ENCODE peak calls at places on chromosomes 2 and 18, in eight cellular contexts. H is stimulated activated CD8-positive, alpha-beta memory T cell treated with anti-CD3 and anti-CD28 coated beads, Interleukin-2, amount 100 ng/mL, for 48 hours; P is NCI-H1417 treated with DMSO at 0.1 percent for 48 hours; T is foreskin fibroblast; L is astrocyte of the hippocampus; G is colonic mucosa; M is lower lobe of right lung; N is fibroblast of the conjunctiva. Z is an unnamed sample.

GRCh38 chr2:219325136-219325535 is 7.4 kb downstream of the RESP18 start:
- DNase-seq in G (no peak), H (no peak), M (no peak), P (no peak), T (no peak), L (no peak), N (no peak), Z (no peak)

GRCh38 chr2:219327719-219328118 is 4.8 kb downstream of the RESP18 start:
- DNase-seq in G (no peak), N (no peak), L (no peak), P (peak; percentile 45), M (no peak), T (no peak), H (no peak), Z (no peak)

GRCh38 chr2:237571551-237571950 is 5.2 kb downstream of the PRLH start:
- DNase-seq in L (no peak), H (no peak), P (no peak), M (no peak), G (no peak), T (no peak), N (no peak), Z (no peak)

GRCh38 chr2:163281717-163282116 is 443.1 kb upstream of the KCNH7 start:
- DNase-seq in N (no peak), T (no peak), G (no peak), H (no peak), L (no peak), M (no peak), P (no peak), Z (no peak)

GRCh38 chr2:157876771-157877108 is 610 bp upstream of the ACVR1 start:
- DNase-seq in M (no peak), P (no peak), T (no peak), G (no peak), L (no peak), N (no peak), H (no peak), Z (no peak)

GRCh38 chr2:156319811-156320490 is 12.6 kb downstream of the NR4A2 start:
- DNase-seq in L (no peak), M (peak; percentile 75), T (peak; percentile 55), N (no peak), H (no peak), P (no peak), G (peak; percentile 65), Z (peak; percentile 80)

GRCh38 chr2:42238644-42239288 is 69.6 kb downstream of the EML4 start:
- DNase-seq in L (peak; percentile 15), N (no peak), T (peak; percentile 32), M (peak; percentile 58), H (peak; percentile 1), G (peak; percentile 68), P (no peak), Z (no peak)

GRCh38 chr2:207161724-207162123 is 4.0 kb downstream of the KLF7 start:
- DNase-seq in P (no peak), M (no peak), H (no peak), T (peak; percentile 77), N (no peak), L (no peak), G (no peak), Z (no peak)

GRCh38 chr2:83565231-83566025 is 893.7 kb downstream of the SUCLG1 start:
- DNase-seq in G (no peak), T (peak; percentile 39), L (no peak), M (no peak), H (no peak), P (no peak), N (no peak), Z (no peak)

GRCh38 chr18:59822612-59823275 is 77.1 kb upstream of the PMAIP1 start:
- DNase-seq in H (no peak), N (no peak), P (no peak), L (no peak), M (no peak), T (peak; percentile 55), G (no peak), Z (no peak)

GRCh38 chr2:222899413-222900181 is 38.8 kb downstream of the ACSL3 start:
- DNase-seq in N (no peak), T (no peak), P (no peak), M (no peak), L (no peak), H (no peak), G (no peak), Z (no peak)

GRCh38 chr2:88751770-88752169 is 60.3 kb downstream of the RPIA start:
- DNase-seq in G (no peak), T (no peak), M (no peak), H (no peak), P (no peak), L (no peak), N (no peak), Z (no peak)

GRCh38 chr2:96408631-96409542 is 73.3 kb downstream of the NCAPH start:
- DNase-seq in L (peak; percentile 86), H (no peak), M (no peak), G (no peak), P (no peak), T (no peak), N (no peak), Z (no peak)

GRCh38 chr2:155733091-155733870 is 599.2 kb downstream of the NR4A2 start:
- DNase-seq in H (no peak), T (no peak), P (no peak), N (no peak), M (no peak), G (no peak), L (no peak), Z (no peak)

GRCh38 chr2:222269132-222269531 is 29.7 kb downstream of the PAX3 start:
- DNase-seq in P (no peak), N (no peak), T (no peak), M (no peak), G (no peak), L (no peak), H (no peak), Z (no peak)

GRCh38 chr2:235803028-235803427 is 309.2 kb downstream of the AGAP1 start:
- DNase-seq in L (no peak), G (no peak), N (no peak), M (no peak), T (peak; percentile 18), P (no peak), H (no peak), Z (no peak)

GRCh38 chr2:96088340-96089335 is 27.7 kb downstream of the ADRA2B start:
- DNase-seq in G (peak; percentile 5), N (no peak), M (peak; percentile 34), P (no peak), H (no peak), T (no peak), L (no peak), Z (no peak)

GRCh38 chr2:3198119-3198518 is 179.5 kb downstream of the EIPR1 start:
- DNase-seq in M (no peak), H (no peak), T (no peak), L (no peak), N (no peak), P (no peak), G (no peak), Z (no peak)

GRCh38 chr18:74040459-74041332 is 106.9 kb downstream of the FBXO15 start:
- DNase-seq in P (no peak), N (no peak), T (peak; percentile 12), G (peak; percentile 61), H (peak; percentile 61), L (no peak), M (peak; percentile 60), Z (peak; percentile 85)

GRCh38 chr2:64992990-64993389 is 3.8 kb downstream of the SLC1A4 start:
- DNase-seq in M (no peak), L (no peak), P (no peak), T (no peak), N (no peak), G (no peak), H (no peak), Z (no peak)

GRCh38 chr18:66575263-66575662 is 28.6 kb downstream of the CDH19 start:
- DNase-seq in G (no peak), N (no peak), H (no peak), P (no peak), T (no peak), M (no peak), L (no peak), Z (no peak)

GRCh38 chr2:239165206-239165831 is 235.5 kb downstream of the HDAC4 start:
- DNase-seq in L (no peak), P (no peak), H (no peak), M (peak; percentile 32), G (no peak), N (no peak), T (no peak), Z (peak; percentile 19)

GRCh38 chr2:29749041-29749440 is 172.3 kb downstream of the ALK start:
- DNase-seq in N (no peak), P (no peak), G (no peak), H (no peak), M (no peak), T (peak; percentile 26), L (peak; percentile 34), Z (no peak)

GRCh38 chr2:72112981-72113846 is 34.4 kb downstream of the CYP26B1 start:
- DNase-seq in M (no peak), H (no peak), N (no peak), P (no peak), G (peak; percentile 12), L (no peak), T (peak; percentile 37), Z (peak; percentile 53)

GRCh38 chr2:232331071-232331470 is 47.5 kb upstream of the ALPP start:
- DNase-seq in H (no peak), T (peak; percentile 30), G (no peak), L (no peak), P (no peak), M (peak; percentile 55), N (no peak), Z (peak; percentile 29)

GRCh38 chr2:97957432-97958183 is 38.1 kb downstream of the TMEM131 start:
- DNase-seq in L (no peak), G (no peak), H (no peak), T (no peak), M (no peak), P (no peak), N (no peak), Z (no peak)

GRCh38 chr18:72985686-72986085 is 117.9 kb upstream of the NETO1 start:
- DNase-seq in M (no peak), T (no peak), L (no peak), N (no peak), G (no peak), H (no peak), P (no peak), Z (no peak)

GRCh38 chr18:3530807-3531206 is 80.8 kb downstream of the TGIF1 start:
- DNase-seq in G (no peak), M (no peak), H (no peak), N (no peak), T (no peak), L (no peak), P (no peak), Z (no peak)

GRCh38 chr2:104702451-104702850 is 151.5 kb upstream of the POU3F3 start:
- DNase-seq in G (no peak), P (peak; percentile 36), N (no peak), L (peak; percentile 69), H (no peak), M (no peak), T (no peak), Z (no peak)

GRCh38 chr2:1777792-1778191 is 33.5 kb upstream of the PXDN start:
- DNase-seq in P (no peak), N (no peak), M (no peak), H (no peak), T (no peak), L (no peak), G (no peak), Z (no peak)

GRCh38 chr2:134764164-134764563 is 45.4 kb upstream of the TMEM163 start:
- DNase-seq in L (no peak), H (no peak), N (no peak), G (no peak), T (no peak), P (no peak), M (no peak), Z (no peak)

GRCh38 chr2:63652063-63652985 is 63.6 kb downstream of the MDH1 start:
- DNase-seq in N (no peak), H (no peak), P (no peak), T (no peak), L (no peak), M (no peak), G (no peak), Z (no peak)

GRCh38 chr18:49811151-49811938 is 2.0 kb downstream of the ACAA2 start:
- DNase-seq in T (no peak), G (no peak), M (no peak), L (peak; percentile 17), P (peak; percentile 7), H (no peak), N (no peak), Z (no peak)

GRCh38 chr2:239728751-239729150 is 296.4 kb downstream of the NDUFA10 start:
- DNase-seq in L (no peak), H (no peak), T (no peak), N (no peak), G (no peak), P (no peak), M (peak; percentile 31), Z (peak; percentile 55)

Z was measured in left lung.